ENCODE peak calls at places on chromosomes 11 and 22, in seven cellular contexts. F is AG04450, K is colonic mucosa, G is GM13976, E is stomach, B is GM20000, T is astrocyte of the spinal cord. Y is an unnamed sample.

GRCh38 chr11:134519788-134520187 is 107.7 kb upstream of the B3GAT1 start:
- DNase-seq in F (no peak), K (no peak), G (no peak), E (no peak), B (no peak), T (no peak), Y (no peak)

GRCh38 chr11:43943931-43944751 is 1.7 kb downstream of the C11orf96 start:
- DNase-seq in F (no peak), K (no peak), G (no peak), E (no peak), B (no peak), T (peak; percentile 63), Y (no peak)

GRCh38 chr11:30045144-30045543 is 28.3 kb upstream of the KCNA4 start:
- DNase-seq in F (no peak), K (no peak), G (no peak), E (no peak), B (no peak), T (no peak), Y (no peak)

GRCh38 chr22:36461665-36462474 is 19.6 kb downstream of the TXN2 start:
- DNase-seq in F (peak; percentile 93), K (no peak), G (no peak), E (no peak), B (no peak), T (peak; percentile 95), Y (peak; percentile 66)

GRCh38 chr11:117232911-117233409 is 489 bp downstream of the RNF214 start:
- DNase-seq in F (no peak), K (no peak), G (peak; percentile 70), E (no peak), B (peak; percentile 60), T (no peak), Y (no peak)

GRCh38 chr22:28815101-28815500 is 14.7 kb upstream of the XBP1 start:
- DNase-seq in F (no peak), K (no peak), G (no peak), E (no peak), B (no peak), T (no peak), Y (no peak)

GRCh38 chr11:96567193-96567592 is 177.4 kb downstream of the JRKL start:
- DNase-seq in F (no peak), K (no peak), G (no peak), E (no peak), B (no peak), T (peak; percentile 36), Y (no peak)

GRCh38 chr11:84398017-84398626 is 1112.0 kb upstream of the CCDC90B start:
- DNase-seq in F (no peak), K (no peak), G (no peak), E (no peak), B (peak; percentile 9), T (peak; percentile 24), Y (no peak)

GRCh38 chr11:1109101-1109917 is 34.6 kb downstream of the MUC2 start:
- DNase-seq in F (no peak), K (no peak), G (no peak), E (no peak), B (no peak), T (no peak), Y (no peak)

GRCh38 chr11:59145534-59145933 is 2.9 kb downstream of the FAM111A start:
- DNase-seq in F (no peak), K (no peak), G (no peak), E (no peak), B (no peak), T (peak; percentile 2), Y (no peak)

GRCh38 chr22:37641251-37641949 is 1.9 kb downstream of the SH3BP1 start:
- DNase-seq in F (no peak), K (peak; percentile 82), G (no peak), E (no peak), B (no peak), T (no peak), Y (no peak)

GRCh38 chr11:3169235-3169951 is 4.3 kb upstream of the OSBPL5 start:
- DNase-seq in F (no peak), K (no peak), G (no peak), E (peak; percentile 34), B (no peak), T (peak; percentile 82), Y (no peak)

GRCh38 chr11:13718394-13718793 is 49.9 kb downstream of the FAR1 start:
- DNase-seq in F (no peak), K (no peak), G (no peak), E (no peak), B (no peak), T (no peak), Y (no peak)

GRCh38 chr11:58788355-58789023 is 56.0 kb downstream of the GLYATL2 start:
- DNase-seq in F (no peak), K (peak; percentile 45), G (peak; percentile 22), E (peak; percentile 66), B (peak; percentile 53), T (peak; percentile 32), Y (peak; percentile 8)

GRCh38 chr11:114651145-114651718 is 27.1 kb upstream of the NXPE2 start:
- DNase-seq in F (no peak), K (no peak), G (no peak), E (no peak), B (no peak), T (no peak), Y (no peak)

GRCh38 chr11:46272816-46273427 is 4.5 kb upstream of the CREB3L1 start:
- DNase-seq in F (no peak), K (peak; percentile 84), G (no peak), E (peak; percentile 72), B (no peak), T (peak; percentile 71), Y (no peak)

DNA sequence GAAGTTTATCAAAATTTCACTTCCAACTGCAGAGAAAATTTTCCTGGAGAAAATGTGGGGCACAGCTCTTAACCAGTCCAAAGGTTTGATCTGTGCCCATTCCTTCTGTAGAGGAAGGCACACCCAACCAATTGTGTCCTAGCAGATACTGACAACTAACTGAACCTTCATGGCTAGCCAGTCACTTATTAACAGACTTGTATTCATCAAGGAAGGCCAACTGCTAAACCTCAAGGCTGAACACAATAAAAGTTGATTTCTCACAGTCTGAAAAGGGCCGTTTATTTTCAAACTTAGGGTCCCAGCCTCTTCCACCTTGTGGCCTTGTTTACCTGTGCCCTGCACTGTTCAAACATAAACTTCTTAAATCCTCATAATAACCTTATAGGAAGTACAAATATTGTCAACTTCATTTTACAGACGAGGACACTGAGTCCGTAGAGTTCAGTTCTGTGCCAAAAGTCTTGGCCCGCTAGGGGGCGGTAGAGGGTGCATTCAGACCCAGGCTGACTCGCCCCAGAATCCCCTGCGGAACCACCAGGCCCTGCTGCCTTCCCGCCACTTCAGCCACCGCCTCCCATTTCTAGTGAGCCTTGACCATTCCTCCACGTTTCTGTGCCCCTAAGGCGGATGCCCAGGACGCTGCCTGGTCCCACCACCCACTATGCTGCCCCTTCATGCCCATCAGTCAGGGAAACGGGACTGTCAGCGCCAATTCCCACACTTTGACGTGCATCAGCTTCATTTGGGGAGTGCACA is 19.3 kb downstream of the SYT13 start:
- DNase-seq in F (no peak), K (peak; percentile 89), G (peak; percentile 44), E (no peak), B (peak; percentile 27), T (no peak), Y (no peak)
- TF ChIP-seq CTCF in F (peak; percentile 10), K (peak; percentile 53), G (peak; percentile 13), E (no peak), B (peak; percentile 24), T (peak; percentile 28), Y (no peak)

GRCh38 chr11:109401532-109401931 is 20.5 kb upstream of the C11orf87 start:
- DNase-seq in F (no peak), K (no peak), G (no peak), E (no peak), B (no peak), T (no peak), Y (no peak)

DNA sequence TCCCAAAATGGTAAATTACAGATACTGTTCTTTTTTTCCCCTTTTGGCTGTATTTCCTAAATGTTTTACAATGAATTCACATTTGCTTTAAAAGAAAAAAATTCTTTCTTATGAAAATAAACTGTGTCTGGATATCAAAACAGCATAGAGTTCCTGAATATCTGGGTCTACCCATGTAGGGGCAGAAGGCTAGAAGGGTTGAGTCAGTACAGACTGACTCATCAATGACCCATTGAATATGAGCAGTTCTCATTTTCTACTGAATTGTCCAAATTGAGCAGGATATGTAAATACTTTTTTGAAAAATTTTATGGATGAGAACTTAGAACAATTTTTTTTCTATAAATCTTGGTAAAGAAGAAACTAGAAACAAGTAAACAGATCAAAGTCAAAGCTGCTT is 16.3 kb upstream of the C11orf87 start:
- DNase-seq in F (peak; percentile 10), K (no peak), G (no peak), E (no peak), B (no peak), T (peak; percentile 77), Y (no peak)
- TF ChIP-seq CTCF in F (no peak), K (no peak), G (no peak), E (no peak), B (no peak), T (no peak), Y (no peak)

GRCh38 chr11:26539517-26539916 is 32.5 kb downstream of the MUC15 start:
- DNase-seq in F (no peak), K (no peak), G (no peak), E (no peak), B (no peak), T (no peak), Y (no peak)
- TF ChIP-seq CTCF in F (no peak), K (no peak), G (no peak), E (no peak), B (no peak), T (no peak), Y (no peak)

GRCh38 chr11:16779436-16779835 is 41.0 kb downstream of the C11orf58 start:
- DNase-seq in F (no peak), K (peak; percentile 72), G (no peak), E (peak; percentile 32), B (no peak), T (no peak), Y (no peak)

GRCh38 chr11:16782226-16782919 is 43.9 kb downstream of the C11orf58 start:
- DNase-seq in F (no peak), K (no peak), G (no peak), E (peak; percentile 59), B (no peak), T (no peak), Y (no peak)

GRCh38 chr11:16780146-16780545 is 41.7 kb downstream of the C11orf58 start:
- DNase-seq in F (no peak), K (no peak), G (no peak), E (no peak), B (no peak), T (no peak), Y (no peak)

GRCh38 chr11:16781821-16782220 is 43.4 kb downstream of the C11orf58 start:
- DNase-seq in F (no peak), K (no peak), G (no peak), E (no peak), B (no peak), T (no peak), Y (no peak)

DNA sequence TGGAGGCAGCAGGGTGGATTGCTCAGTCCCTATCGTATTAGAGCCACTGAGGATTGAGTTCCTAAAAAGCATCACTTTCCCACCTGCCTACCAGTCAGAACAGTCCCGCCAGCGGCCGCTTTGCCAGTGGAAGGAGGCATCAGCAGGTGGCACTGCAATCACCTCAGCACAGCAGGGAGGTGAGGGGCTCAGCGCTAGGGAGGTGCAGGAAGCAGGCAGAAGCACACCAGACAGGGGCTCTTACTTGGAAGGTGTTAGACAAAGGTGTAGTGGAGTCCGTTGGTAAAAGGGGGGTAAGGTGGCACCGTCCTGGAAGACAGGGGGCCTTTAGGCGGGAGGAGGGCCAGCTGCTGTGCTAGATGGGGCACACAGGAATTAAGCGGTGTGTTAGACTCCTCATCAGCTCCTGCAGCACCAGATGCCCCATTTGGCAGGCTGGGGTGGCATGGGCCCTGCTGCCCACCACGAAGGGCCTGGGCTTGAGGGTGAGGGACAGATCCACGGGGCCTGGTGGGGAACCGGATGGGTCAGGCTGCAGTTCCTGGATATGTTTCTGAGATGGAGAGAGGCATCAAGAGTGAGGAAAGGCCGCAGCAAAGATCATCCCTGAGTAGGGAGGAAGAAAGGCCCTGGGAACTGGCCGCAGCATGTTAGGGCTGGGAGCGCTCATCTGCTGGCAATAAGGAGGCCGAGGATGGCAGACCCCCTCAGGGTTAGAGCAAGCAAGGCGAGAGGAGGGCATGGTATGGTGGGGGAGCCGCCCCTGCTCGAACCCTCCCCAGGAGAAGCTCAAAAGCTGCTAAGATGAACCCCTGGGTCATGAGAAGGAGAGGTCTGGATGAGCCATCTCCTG is 42.5 kb downstream of the C11orf58 start:
- DNase-seq in F (no peak), K (no peak), G (no peak), E (peak; percentile 17), B (no peak), T (no peak), Y (no peak)
- TF ChIP-seq CTCF in F (no peak), K (no peak), G (no peak), E (no peak), B (no peak), T (no peak), Y (no peak)

Y was measured in astrocyte of the cerebellum.